ENCODE peak calls at places on chromosomes 13 and 19, in eight cellular contexts. H, L, K, U, Z, C, N and J are unnamed samples.
A peak's percentile ranks its signal among the peaks of the same experiment; 100 is the strongest.

GRCh38 chr13:41533266-41533665 is 75.9 kb downstream of the RGCC start:
- DNase-seq in H (no peak), L (no peak), K (no peak), U (no peak), Z (no peak), C (no peak), N (no peak), J (no peak)

GRCh38 chr19:47713046-47714021 is at the start of gene EHD2:
- DNase-seq in H (peak; percentile 83), L (peak; percentile 17), K (no peak), U (peak; percentile 88), Z (peak; percentile 36), C (peak; percentile 63), N (peak; percentile 60), J (peak; percentile 73)

GRCh38 chr13:45200701-45201230 is at the start of gene KCTD4:
- DNase-seq in H (peak; percentile 63), L (no peak), K (no peak), U (no peak), Z (no peak), C (no peak), N (peak; percentile 30), J (no peak)

GRCh38 chr13:46184277-46184699 is 2.3 kb upstream of the LCP1 start:
- DNase-seq in H (peak; percentile 2), L (peak; percentile 72), K (peak; percentile 62), U (peak; percentile 24), Z (peak; percentile 35), C (no peak), N (no peak), J (peak; percentile 62)

GRCh38 chr13:73943137-73943964 is 190.9 kb downstream of the KLF12 start:
- DNase-seq in H (peak; percentile 48), L (no peak), K (no peak), U (no peak), Z (no peak), C (no peak), N (no peak), J (no peak)

GRCh38 chr19:58056861-58057260 is 2.2 kb upstream of the ZNF135 start:
- DNase-seq in H (no peak), L (no peak), K (no peak), U (no peak), Z (no peak), C (no peak), N (no peak), J (no peak)

GRCh38 chr19:58387338-58388174 is 487 bp downstream of the RPS5 start:
- DNase-seq in H (peak; percentile 21), L (no peak), K (no peak), U (no peak), Z (no peak), C (no peak), N (no peak), J (no peak)

GRCh38 chr13:27792393-27793218 is at the start of gene GSX1:
- DNase-seq in H (peak; percentile 69), L (peak; percentile 27), K (peak; percentile 19), U (peak; percentile 86), Z (peak; percentile 95), C (no peak), N (peak; percentile 13), J (peak; percentile 76)

GRCh38 chr13:40585911-40586471 is 80.5 kb downstream of the FOXO1 start:
- DNase-seq in H (peak; percentile 39), L (no peak), K (no peak), U (no peak), Z (no peak), C (no peak), N (no peak), J (no peak)

GRCh38 chr13:74930402-74931165 is 551.4 kb downstream of the TBC1D4 start:
- DNase-seq in H (peak; percentile 57), L (no peak), K (no peak), U (no peak), Z (no peak), C (no peak), N (peak; percentile 71), J (no peak)

GRCh38 chr19:17240062-17240854 is 5.5 kb downstream of the NR2F6 start:
- DNase-seq in H (no peak), L (no peak), K (no peak), U (no peak), Z (no peak), C (no peak), N (no peak), J (no peak)

GRCh38 chr13:71320452-71320851 is 546.6 kb downstream of the DACH1 start:
- DNase-seq in H (no peak), L (no peak), K (no peak), U (peak; percentile 16), Z (peak; percentile 18), C (peak; percentile 8), N (no peak), J (no peak)

GRCh38 chr19:5212101-5212500 is 128.5 kb downstream of the PTPRS start:
- DNase-seq in H (no peak), L (no peak), K (no peak), U (no peak), Z (no peak), C (no peak), N (no peak), J (no peak)

GRCh38 chr13:99256283-99256682 is 1.9 kb downstream of the GPR18 start:
- DNase-seq in H (no peak), L (no peak), K (no peak), U (no peak), Z (no peak), C (no peak), N (no peak), J (no peak)

GRCh38 chr19:18069383-18069782 is 17.4 kb downstream of the IL12RB1 start:
- DNase-seq in H (no peak), L (no peak), K (no peak), U (no peak), Z (no peak), C (no peak), N (no peak), J (no peak)

GRCh38 chr13:39448831-39449230 is 154.2 kb downstream of the LHFPL6 start:
- DNase-seq in H (no peak), L (no peak), K (no peak), U (no peak), Z (peak; percentile 44), C (no peak), N (no peak), J (no peak)

GRCh38 chr13:77492982-77493381 is 42.5 kb upstream of the SCEL start:
- DNase-seq in H (peak; percentile 13), L (no peak), K (no peak), U (peak; percentile 75), Z (peak; percentile 23), C (peak; percentile 41), N (no peak), J (no peak)

GRCh38 chr19:12788682-12789097 is 2.6 kb upstream of the JUNB start:
- DNase-seq in H (peak; percentile 74), L (peak; percentile 53), K (no peak), U (peak; percentile 65), Z (peak; percentile 73), C (no peak), N (no peak), J (peak; percentile 85)

GRCh38 chr19:10223488-10224213 is 7.5 kb downstream of the S1PR2 start:
- DNase-seq in H (no peak), L (no peak), K (no peak), U (no peak), Z (no peak), C (no peak), N (no peak), J (no peak)

GRCh38 chr13:20054586-20054985 is 96.1 kb downstream of the ZMYM2 start:
- DNase-seq in H (no peak), L (no peak), K (no peak), U (no peak), Z (no peak), C (no peak), N (no peak), J (no peak)

GRCh38 chr13:26867451-26868067 is 107.0 kb upstream of the GPR12 start:
- DNase-seq in H (peak; percentile 35), L (no peak), K (no peak), U (peak; percentile 53), Z (peak; percentile 70), C (peak; percentile 15), N (no peak), J (no peak)

GRCh38 chr13:111534646-111535461 is 214.4 kb downstream of the TEX29 start:
- DNase-seq in H (no peak), L (no peak), K (no peak), U (no peak), Z (peak; percentile 34), C (no peak), N (no peak), J (no peak)

GRCh38 chr19:30049844-30050667 is 108.0 kb downstream of the URI1 start:
- DNase-seq in H (no peak), L (no peak), K (no peak), U (no peak), Z (no peak), C (no peak), N (no peak), J (no peak)

GRCh38 chr19:12364391-12365093 is 941 bp downstream of the ZNF442 start:
- DNase-seq in H (peak; percentile 34), L (no peak), K (no peak), U (no peak), Z (peak; percentile 27), C (no peak), N (peak; percentile 16), J (peak; percentile 59)

GRCh38 chr19:3350014-3350663 is 16.2 kb upstream of the NFIC start:
- DNase-seq in H (peak; percentile 56), L (no peak), K (no peak), U (peak; percentile 90), Z (no peak), C (no peak), N (no peak), J (no peak)

GRCh38 chr13:23770428-23770827 is 118.8 kb downstream of the MIPEP start:
- DNase-seq in H (no peak), L (no peak), K (no peak), U (no peak), Z (no peak), C (no peak), N (no peak), J (no peak)

GRCh38 chr19:15464394-15465385 is at the start of gene RASAL3:
- DNase-seq in H (no peak), L (peak; percentile 46), K (peak; percentile 39), U (peak; percentile 43), Z (no peak), C (no peak), N (no peak), J (peak; percentile 59)

GRCh38 chr19:17540174-17540573 is 15.3 kb upstream of the COLGALT1 start:
- DNase-seq in H (no peak), L (no peak), K (no peak), U (no peak), Z (no peak), C (no peak), N (no peak), J (no peak)

GRCh38 chr13:99981115-99982020 is at the start of gene ZIC2:
- DNase-seq in H (peak; percentile 40), L (no peak), K (peak; percentile 13), U (peak; percentile 65), Z (peak; percentile 69), C (peak; percentile 85), N (peak; percentile 11), J (no peak)

GRCh38 chr19:14146789-14147216 is 10.4 kb upstream of the ASF1B start:
- DNase-seq in H (peak; percentile 91), L (no peak), K (no peak), U (no peak), Z (no peak), C (no peak), N (peak; percentile 82), J (no peak)

GRCh38 chr13:82758056-82758455 is 1124.2 kb downstream of the SLITRK1 start:
- DNase-seq in H (peak; percentile 47), L (no peak), K (no peak), U (peak; percentile 26), Z (peak; percentile 13), C (no peak), N (no peak), J (no peak)

GRCh38 chr13:53920916-53921315 is 892.3 kb downstream of the OLFM4 start:
- DNase-seq in H (no peak), L (no peak), K (no peak), U (no peak), Z (no peak), C (no peak), N (no peak), J (peak; percentile 29)

GRCh38 chr13:106122234-106122633 is 413.2 kb downstream of the EFNB2 start:
- DNase-seq in H (no peak), L (no peak), K (no peak), U (no peak), Z (no peak), C (no peak), N (no peak), J (no peak)

GRCh38 chr13:93875527-93875926 is 604.0 kb downstream of the DCT start:
- DNase-seq in H (peak; percentile 18), L (no peak), K (no peak), U (no peak), Z (no peak), C (no peak), N (peak; percentile 57), J (no peak)